ENCODE peak calls at places on chromosomes 6 and 20, in six cellular contexts. I is progenitor cell of endocrine pancreas, P is fibroblast of mammary gland, Y is upper lobe of right lung, G is fibroblast of lung, X is psoas muscle. S is an unnamed sample.
A peak's percentile ranks its signal among the peaks of the same experiment; 100 is the strongest.

GRCh38 chr6:159692303-159693127 is 526 bp downstream of the SOD2 start:
- DNase-seq in I (peak; percentile 38), P (no peak), X (no peak), Y (peak; percentile 83), G (peak; percentile 60), S (peak; percentile 61)

GRCh38 chr6:16704706-16705402 is 56.4 kb downstream of the ATXN1 start:
- DNase-seq in X (no peak), G (peak; percentile 88), Y (no peak), P (peak; percentile 74), I (no peak), S (no peak)

GRCh38 chr6:159943101-159943632 is 25.7 kb upstream of the IGF2R start:
- DNase-seq in Y (no peak), I (no peak), G (peak; percentile 47), P (peak; percentile 75), X (peak; percentile 36), S (no peak)

GRCh38 chr6:111522393-111523020 is 39.5 kb upstream of the REV3L start:
- DNase-seq in I (no peak), G (no peak), X (no peak), P (no peak), Y (no peak), S (no peak)

GRCh38 chr6:35731414-35731735 is 5.5 kb upstream of the ARMC12 start:
- DNase-seq in I (peak; percentile 77), Y (peak; percentile 99), X (peak; percentile 99), G (peak; percentile 75), P (peak; percentile 91), S (peak; percentile 94)

GRCh38 chr6:124131259-124131658 is 327.6 kb downstream of the NKAIN2 start:
- DNase-seq in G (peak; percentile 70), P (peak; percentile 13), Y (no peak), I (no peak), X (no peak), S (no peak)

GRCh38 chr20:62816879-62817873 is at the start of gene COL9A3:
- DNase-seq in G (no peak), P (no peak), Y (no peak), I (peak; percentile 52), X (no peak), S (peak; percentile 61)

GRCh38 chr20:35579196-35579595 is 36.4 kb upstream of the SPAG4 start:
- DNase-seq in I (no peak), G (no peak), P (no peak), X (no peak), Y (peak; percentile 26), S (no peak)

GRCh38 chr6:2938004-2938631 is 33.2 kb downstream of the SERPINB6 start:
- DNase-seq in G (no peak), I (no peak), Y (no peak), X (no peak), P (no peak), S (no peak)

GRCh38 chr6:158808918-158809678 is 10.1 kb downstream of the EZR start:
- DNase-seq in P (no peak), G (no peak), Y (no peak), X (no peak), I (no peak), S (no peak)

GRCh38 chr20:48586728-48587127 is 241.1 kb downstream of the PREX1 start:
- DNase-seq in P (no peak), Y (no peak), X (no peak), I (no peak), G (no peak), S (no peak)

GRCh38 chr6:17630511-17631073 is 30.5 kb downstream of the FAM8A1 start:
- DNase-seq in P (no peak), Y (peak; percentile 86), I (no peak), G (no peak), X (no peak), S (no peak)

GRCh38 chr6:133953634-133954415 is 801 bp downstream of the TBPL1 start:
- DNase-seq in Y (no peak), X (no peak), G (no peak), I (no peak), P (no peak), S (no peak)

GRCh38 chr20:64083380-64084208 is 604 bp downstream of the LKAAEAR1 start:
- DNase-seq in Y (peak; percentile 89), P (peak; percentile 63), G (peak; percentile 79), I (peak; percentile 75), X (peak; percentile 73), S (peak; percentile 63)

GRCh38 chr20:36045373-36045714 is 77.0 kb downstream of the CNBD2 start:
- DNase-seq in P (no peak), I (no peak), X (no peak), Y (no peak), G (no peak), S (no peak)

GRCh38 chr6:130575971-130576370 is 210.2 kb downstream of the TMEM200A start:
- DNase-seq in P (no peak), X (no peak), Y (no peak), G (no peak), I (no peak), S (no peak)

GRCh38 chr6:143999406-143999805 is 8.7 kb downstream of the PLAGL1 start:
- DNase-seq in P (peak; percentile 88), Y (no peak), X (no peak), I (no peak), G (peak; percentile 91), S (no peak)

GRCh38 chr6:111722220-111722731 is 116.6 kb upstream of the TRAF3IP2 start:
- DNase-seq in G (peak; percentile 42), X (no peak), Y (no peak), P (peak; percentile 90), I (no peak), S (no peak)

GRCh38 chr6:27897580-27898206 is 14.5 kb downstream of the OR2B2 start:
- DNase-seq in P (no peak), I (no peak), X (no peak), Y (no peak), G (no peak), S (no peak)

GRCh38 chr20:23454816-23455215 is 2.1 kb upstream of the CST11 start:
- DNase-seq in P (no peak), X (no peak), I (no peak), Y (no peak), G (no peak), S (no peak)

GRCh38 chr6:137545073-137545472 is 50.9 kb upstream of the OLIG3 start:
- DNase-seq in I (no peak), X (no peak), G (no peak), Y (no peak), P (no peak), S (no peak)

GRCh38 chr6:155442562-155442961 is 13.1 kb downstream of the NOX3 start:
- DNase-seq in Y (no peak), P (no peak), I (no peak), X (no peak), G (no peak), S (no peak)

GRCh38 chr6:118080547-118080946 is 173.5 kb downstream of the SLC35F1 start:
- DNase-seq in I (no peak), X (no peak), G (no peak), Y (no peak), P (no peak), S (no peak)
- TF ChIP-seq CTCF in I (peak; percentile 42), X (no peak), G (no peak), Y (no peak), P (peak; percentile 6), S (no peak)

GRCh38 chr6:36914227-36914794 is 28.6 kb downstream of the C6orf89 start:
- DNase-seq in X (no peak), G (peak; percentile 34), P (peak; percentile 47), I (no peak), Y (no peak), S (no peak)
- TF ChIP-seq CTCF in X (peak; percentile 24), G (peak; percentile 6), P (peak; percentile 21), I (peak; percentile 13), Y (no peak), S (no peak)

DNA sequence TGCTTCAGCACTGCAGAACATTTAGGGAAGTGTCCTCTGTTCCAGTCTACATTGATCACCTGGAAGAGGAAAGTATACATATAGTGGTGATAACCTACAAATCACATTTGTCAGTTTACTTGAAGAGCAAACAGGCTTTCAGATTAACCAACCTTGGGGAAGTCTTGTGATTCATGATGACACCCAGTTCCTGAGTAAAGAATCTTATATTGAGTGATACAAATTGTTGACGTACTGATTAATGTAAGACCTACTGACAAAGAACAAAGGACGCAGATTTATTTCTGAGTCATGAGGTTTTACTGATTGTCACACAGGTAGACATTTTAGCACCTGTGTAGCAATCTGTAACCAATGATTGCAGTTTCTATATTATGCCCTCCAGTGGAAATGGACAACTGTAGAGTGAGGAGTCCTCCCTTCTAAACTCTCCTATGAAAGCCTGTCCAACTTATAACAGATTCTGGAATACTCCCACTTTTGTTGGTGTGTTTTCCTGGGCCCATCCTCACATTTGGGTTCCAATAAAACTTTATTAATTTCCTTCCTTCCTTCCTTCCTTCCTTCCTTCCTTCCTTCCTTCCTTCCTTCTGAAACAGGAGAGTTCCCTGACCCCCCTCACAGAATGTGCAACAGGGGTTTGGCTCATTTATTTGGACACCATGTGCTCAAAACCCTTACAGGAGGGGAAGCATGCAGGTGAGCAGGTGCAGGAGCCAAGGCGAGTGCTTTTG is 113.5 kb downstream of the SLC35B3 start:
- DNase-seq in P (no peak), I (no peak), X (no peak), Y (no peak), G (no peak), S (no peak)
- TF ChIP-seq CTCF in P (no peak), I (no peak), X (no peak), Y (no peak), G (no peak), S (no peak)

DNA sequence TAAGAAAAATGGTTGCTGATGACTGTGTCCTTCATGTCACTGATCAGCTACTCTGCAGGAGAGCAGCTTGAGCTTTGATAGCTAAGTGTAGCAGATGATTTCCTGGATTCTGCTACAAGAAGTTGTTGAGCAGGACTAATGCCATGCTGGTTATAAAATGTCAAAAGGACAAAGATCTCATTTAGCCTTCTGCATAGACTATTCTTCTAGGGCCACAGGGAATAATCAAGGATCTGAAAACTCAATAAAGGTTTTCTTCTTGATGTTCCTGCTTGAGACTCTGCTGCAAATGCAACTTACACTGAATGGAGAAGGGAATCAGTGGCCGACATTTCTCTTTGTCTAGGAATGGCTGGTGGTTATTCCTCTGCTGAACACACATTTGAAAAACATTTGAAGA is 360.3 kb upstream of the PTCHD4 start:
- DNase-seq in P (no peak), X (no peak), Y (no peak), I (no peak), G (no peak), S (no peak)
- TF ChIP-seq CTCF in P (no peak), X (no peak), Y (no peak), I (no peak), G (no peak), S (no peak)

DNA sequence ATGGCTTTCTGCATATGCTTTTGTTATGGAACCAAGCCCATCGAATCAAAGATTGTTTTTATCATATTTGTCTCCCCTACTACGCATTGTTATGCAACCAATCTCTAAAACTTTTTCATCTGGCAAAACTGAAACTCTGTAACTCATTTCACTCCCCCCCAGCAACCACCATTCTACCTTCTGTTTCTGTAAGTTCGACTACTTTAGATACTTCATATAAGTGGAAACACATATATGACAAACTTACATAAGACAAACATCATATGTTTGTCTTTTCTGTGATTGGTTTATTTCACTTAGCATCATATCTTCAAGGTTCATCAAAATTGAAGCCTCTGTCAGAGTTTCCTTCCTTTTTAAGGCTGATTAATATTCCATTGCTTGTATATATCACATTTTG is 34.8 kb downstream of the CEP57L1 start:
- DNase-seq in G (no peak), Y (no peak), X (no peak), I (no peak), P (no peak), S (no peak)
- TF ChIP-seq CTCF in G (no peak), Y (no peak), X (no peak), I (no peak), P (no peak), S (no peak)